ENCODE peak calls at places on chromosomes 11 and 22, in five cellular contexts. V is BE2C; B is activated CD8-positive, alpha-beta memory T cell treated with anti-CD3 and anti-CD28 coated beads for 1 hour; C is stimulated activated CD8-positive, alpha-beta memory T cell treated with anti-CD3 and anti-CD28 coated beads, Interleukin-4, amount 100 ng/mL, for 4 hours; E is HFF-Myc. H is an unnamed sample.

GRCh38 chr11:124717786-124718634 is 21.7 kb upstream of the NRGN start:
- DNase-seq in V (peak), B (no peak), C (no peak), E (no peak), H (no peak)

GRCh38 chr11:68213135-68213515 is at the start of gene KMT5B:
- DNase-seq in V (no peak), B (peak), C (no peak), E (no peak), H (peak)

GRCh38 chr22:29041408-29041807 is 20.2 kb downstream of the C22orf31 start:
- DNase-seq in V (no peak), B (no peak), C (no peak), E (no peak), H (no peak)

GRCh38 chr11:1510928-1511327 is 24.3 kb upstream of the MOB2 start:
- DNase-seq in V (no peak), B (no peak), C (no peak), E (no peak), H (no peak)

GRCh38 chr22:28894320-28894719 is 10.9 kb downstream of the ZNRF3 start:
- DNase-seq in V (no peak), B (no peak), C (no peak), E (no peak), H (no peak)

GRCh38 chr11:122268601-122269130 is 152.7 kb upstream of the BLID start:
- DNase-seq in V (no peak), B (no peak), C (no peak), E (no peak), H (no peak)

GRCh38 chr11:49851511-49851910 is 100.7 kb upstream of the OR4C13 start:
- DNase-seq in V (no peak), B (no peak), C (no peak), E (no peak), H (no peak)

GRCh38 chr11:75242722-75243600 is 2.4 kb downstream of the TPBGL start:
- DNase-seq in V (peak), B (no peak), C (no peak), E (no peak), H (no peak)

GRCh38 chr22:31870890-31871289 is 73.4 kb upstream of the YWHAH start:
- DNase-seq in V (no peak), B (no peak), C (no peak), E (no peak), H (no peak)

GRCh38 chr11:125393331-125393730 is 102.7 kb downstream of the FEZ1 start:
- DNase-seq in V (no peak), B (no peak), C (no peak), E (no peak), H (no peak)

GRCh38 chr11:504053-504993 is 2.7 kb downstream of the RNH1 start:
- DNase-seq in V (no peak), B (no peak), C (no peak), E (no peak), H (no peak)

GRCh38 chr11:26766996-26767395 is 45.1 kb upstream of the SLC5A12 start:
- DNase-seq in V (no peak), B (no peak), C (no peak), E (no peak), H (no peak)

GRCh38 chr22:30969532-30970355 is 679 bp downstream of the TUG1 start:
- DNase-seq in V (peak), B (peak), C (no peak), E (no peak), H (no peak)

GRCh38 chr11:68372114-68372513 is 59.7 kb downstream of the LRP5 start:
- DNase-seq in V (no peak), B (no peak), C (no peak), E (no peak), H (no peak)

GRCh38 chr11:57085604-57086003 is 96.1 kb upstream of the LRRC55 start:
- DNase-seq in V (no peak), B (no peak), C (no peak), E (no peak), H (no peak)

GRCh38 chr11:120645639-120646038 is 134.1 kb downstream of the GRIK4 start:
- DNase-seq in V (no peak), B (no peak), C (no peak), E (no peak), H (no peak)

GRCh38 chr11:76614471-76615183 is 55.9 kb downstream of the LRRC32 start:
- DNase-seq in V (peak), B (no peak), C (no peak), E (no peak), H (no peak)

GRCh38 chr11:15942936-15943335 is 413.4 kb downstream of the SOX6 start:
- DNase-seq in V (no peak), B (no peak), C (no peak), E (no peak), H (no peak)

GRCh38 chr11:111001091-111001430 is 244.5 kb upstream of the POU2AF2 start:
- DNase-seq in V (no peak), B (no peak), C (no peak), E (peak), H (no peak)

GRCh38 chr11:46977940-46978595 is 41.5 kb downstream of the CSTPP1 start:
- DNase-seq in V (no peak), B (no peak), C (no peak), E (no peak), H (no peak)

GRCh38 chr11:117849781-117850414 is 25.4 kb upstream of the FXYD2 start:
- DNase-seq in V (no peak), B (no peak), C (no peak), E (no peak), H (no peak)

H was measured in AG04450.